ENCODE peak calls at places on chromosomes 12 and 14, in six cellular contexts. I is pons, Q is left cardiac atrium, J is fibroblast of mammary gland, X is C1 segment of cervical spinal cord, N is DND-41. E is an unnamed sample.

GRCh38 chr14:75249251-75249957 is 29.2 kb upstream of the FOS start:
- DNase-seq in I (no peak), N (peak; percentile 90), Q (no peak), J (no peak), X (no peak), E (no peak)

GRCh38 chr12:29354954-29355353 is 26.0 kb downstream of the ERGIC2 start:
- DNase-seq in N (no peak), Q (no peak), J (no peak), I (no peak), X (no peak), E (no peak)

GRCh38 chr14:87231336-87232026 is 761.5 kb downstream of the GALC start:
- DNase-seq in X (no peak), J (no peak), Q (no peak), I (no peak), N (no peak), E (no peak)

GRCh38 chr12:7439579-7440505 is 4.1 kb downstream of the CD163L1 start:
- DNase-seq in J (peak; percentile 64), Q (peak; percentile 44), X (no peak), N (no peak), I (no peak), E (peak; percentile 49)

GRCh38 chr12:116263844-116264243 is 13.6 kb downstream of the MED13L start:
- DNase-seq in X (no peak), N (no peak), I (no peak), Q (no peak), J (no peak), E (no peak)

GRCh38 chr12:111334393-111334915 is 34.4 kb downstream of the PHETA1 start:
- DNase-seq in X (no peak), Q (no peak), I (no peak), N (no peak), J (no peak), E (no peak)

GRCh38 chr12:131980263-131980662 is 30.5 kb downstream of the EP400 start:
- DNase-seq in Q (no peak), J (peak; percentile 43), N (no peak), X (no peak), I (no peak), E (no peak)

GRCh38 chr14:33776871-33777270 is 174.0 kb downstream of the EGLN3 start:
- DNase-seq in N (no peak), I (no peak), Q (no peak), J (no peak), X (no peak), E (no peak)

GRCh38 chr12:62933871-62934798 is 815 bp downstream of the PPM1H start:
- DNase-seq in X (peak; percentile 69), J (peak; percentile 7), Q (peak; percentile 52), N (peak; percentile 29), I (peak; percentile 59), E (peak; percentile 70)

GRCh38 chr14:100776681-100777365 is 49.1 kb upstream of the MEG3 start:
- DNase-seq in Q (no peak), X (no peak), J (no peak), N (no peak), I (no peak), E (no peak)

GRCh38 chr12:64633940-64634337 is 23.6 kb downstream of the RASSF3 start:
- DNase-seq in N (no peak), J (peak; percentile 80), I (no peak), Q (peak; percentile 61), X (no peak), E (peak; percentile 72)

GRCh38 chr12:116635487-116635886 is 76.3 kb downstream of the MAP1LC3B2 start:
- DNase-seq in Q (no peak), N (peak; percentile 15), J (no peak), I (peak; percentile 34), X (no peak), E (no peak)

GRCh38 chr14:23423657-23424056 is 11.8 kb downstream of the MYH7 start:
- DNase-seq in I (no peak), X (no peak), J (no peak), N (no peak), Q (no peak), E (no peak)

GRCh38 chr12:124463341-124463861 is 104.0 kb downstream of the NCOR2 start:
- DNase-seq in Q (no peak), J (no peak), X (no peak), N (no peak), I (peak; percentile 67), E (peak; percentile 35)

GRCh38 chr14:73463411-73463810 is 5.1 kb upstream of the NUMB start:
- DNase-seq in X (peak; percentile 21), I (peak; percentile 81), J (peak; percentile 100), Q (peak; percentile 59), N (peak; percentile 17), E (peak; percentile 65)

GRCh38 chr12:109868182-109869051 is 11.9 kb downstream of the GLTP start:
- DNase-seq in J (no peak), Q (no peak), I (no peak), N (no peak), X (no peak), E (no peak)

GRCh38 chr14:35470775-35471174 is 63.2 kb upstream of the INSM2 start:
- DNase-seq in X (no peak), N (peak; percentile 14), Q (no peak), J (peak; percentile 31), I (no peak), E (no peak)